ENCODE peak calls at places on chromosomes 13 and 19, in seven cellular contexts. M, F, U, T, Q, C and D are unnamed samples.

GRCh38 chr13:79501538-79502232 is 20.7 kb downstream of the NDFIP2 start:
- DNase-seq in M (no peak), F (no peak), U (no peak), T (no peak), Q (no peak), C (no peak), D (no peak)

GRCh38 chr13:50078512-50079277 is 63.5 kb downstream of the KCNRG start:
- DNase-seq in M (no peak), F (no peak), U (no peak), T (no peak), Q (no peak), C (no peak), D (no peak)

GRCh38 chr13:102028198-102028597 is 373.6 kb downstream of the FGF14 start:
- DNase-seq in M (no peak), F (no peak), U (no peak), T (no peak), Q (no peak), C (no peak), D (no peak)

GRCh38 chr19:347946-348861 is 3.6 kb upstream of the MIER2 start:
- DNase-seq in M (no peak), F (no peak), U (no peak), T (no peak), Q (no peak), C (peak; percentile 57), D (no peak)

GRCh38 chr13:35455022-35455421 is 21.5 kb downstream of the MAB21L1 start:
- DNase-seq in M (no peak), F (no peak), U (no peak), T (no peak), Q (no peak), C (no peak), D (no peak)

GRCh38 chr19:1340681-1341469 is 42.8 kb upstream of the NDUFS7 start:
- DNase-seq in M (no peak), F (no peak), U (no peak), T (no peak), Q (no peak), C (no peak), D (peak; percentile 56)

GRCh38 chr13:20351279-20352022 is 119.3 kb upstream of the GJB6 start:
- DNase-seq in M (no peak), F (no peak), U (no peak), T (no peak), Q (no peak), C (no peak), D (no peak)

GRCh38 chr13:42969558-42970172 is 22.4 kb downstream of the EPSTI1 start:
- DNase-seq in M (peak; percentile 84), F (peak; percentile 42), U (no peak), T (no peak), Q (peak; percentile 63), C (peak; percentile 63), D (no peak)

GRCh38 chr19:46875234-46875633 is 14.4 kb downstream of the ARHGAP35 start:
- DNase-seq in M (no peak), F (no peak), U (no peak), T (no peak), Q (no peak), C (no peak), D (no peak)

GRCh38 chr19:7480222-7480974 is 8.4 kb downstream of the PEX11G start:
- DNase-seq in M (peak; percentile 32), F (no peak), U (no peak), T (no peak), Q (peak; percentile 44), C (no peak), D (no peak)

GRCh38 chr19:9309974-9310446 is 372 bp upstream of the ZNF699 start:
- DNase-seq in M (peak; percentile 92), F (peak; percentile 91), U (peak; percentile 88), T (no peak), Q (peak; percentile 94), C (no peak), D (peak; percentile 70)

GRCh38 chr13:28630864-28631263 is 28.1 kb upstream of the POMP start:
- DNase-seq in M (no peak), F (no peak), U (no peak), T (no peak), Q (no peak), C (no peak), D (no peak)

GRCh38 chr19:13459351-13459750 is 46.9 kb downstream of the CACNA1A start:
- DNase-seq in M (no peak), F (no peak), U (no peak), T (no peak), Q (no peak), C (no peak), D (no peak)

GRCh38 chr19:37654525-37654832 is 786 bp downstream of the ZFP30 start:
- DNase-seq in M (no peak), F (no peak), U (no peak), T (no peak), Q (no peak), C (no peak), D (peak; percentile 30)

GRCh38 chr13:101449971-101450748 is 2.3 kb upstream of the ITGBL1 start:
- DNase-seq in M (no peak), F (peak; percentile 42), U (no peak), T (no peak), Q (no peak), C (no peak), D (no peak)

GRCh38 chr13:54975676-54976075 is 1947.1 kb downstream of the OLFM4 start:
- DNase-seq in M (no peak), F (no peak), U (no peak), T (no peak), Q (no peak), C (no peak), D (no peak)

GRCh38 chr19:31144471-31144870 is 204.8 kb downstream of the TSHZ3 start:
- DNase-seq in M (no peak), F (no peak), U (no peak), T (no peak), Q (no peak), C (no peak), D (no peak)

GRCh38 chr13:51612867-51613266 is 28.6 kb downstream of the WDFY2 start:
- DNase-seq in M (no peak), F (no peak), U (no peak), T (no peak), Q (no peak), C (no peak), D (no peak)

GRCh38 chr13:26445092-26445491 is 112.4 kb upstream of the WASF3 start:
- DNase-seq in M (no peak), F (no peak), U (no peak), T (no peak), Q (no peak), C (no peak), D (no peak)

GRCh38 chr13:26436914-26437313 is 120.6 kb upstream of the WASF3 start:
- DNase-seq in M (no peak), F (no peak), U (no peak), T (no peak), Q (no peak), C (no peak), D (no peak)

GRCh38 chr13:26440111-26440510 is 117.4 kb upstream of the WASF3 start:
- DNase-seq in M (no peak), F (no peak), U (no peak), T (no peak), Q (no peak), C (no peak), D (no peak)

GRCh38 chr13:26446751-26447150 is 110.7 kb upstream of the WASF3 start:
- DNase-seq in M (no peak), F (no peak), U (no peak), T (no peak), Q (no peak), C (no peak), D (no peak)

GRCh38 chr13:26442541-26442940 is 114.9 kb upstream of the WASF3 start:
- DNase-seq in M (no peak), F (no peak), U (no peak), T (no peak), Q (no peak), C (no peak), D (peak; percentile 21)
- TF ChIP-seq JUND in M (no peak), F (no peak), U (no peak), T (no peak), Q (no peak), C (no peak), D (no peak)

GRCh38 chr19:22622901-22623840 is 11.0 kb upstream of the ZNF492 start:
- DNase-seq in M (peak; percentile 83), F (no peak), U (no peak), T (no peak), Q (no peak), C (no peak), D (no peak)
- TF ChIP-seq JUND in M (no peak), F (no peak), U (no peak), T (no peak), Q (no peak), C (no peak), D (no peak)

GRCh38 chr19:19964416-19964815 is 63.7 kb downstream of the ZNF93 start:
- DNase-seq in M (no peak), F (no peak), U (no peak), T (no peak), Q (no peak), C (no peak), D (no peak)

GRCh38 chr19:19966862-19967261 is 66.1 kb downstream of the ZNF93 start:
- DNase-seq in M (no peak), F (no peak), U (no peak), T (no peak), Q (no peak), C (no peak), D (no peak)
- TF ChIP-seq JUND in M (no peak), F (no peak), U (no peak), T (no peak), Q (no peak), C (no peak), D (no peak)

GRCh38 chr19:3365447-3366103 is 808 bp upstream of the NFIC start:
- DNase-seq in M (peak; percentile 82), F (peak; percentile 40), U (no peak), T (no peak), Q (no peak), C (no peak), D (no peak)

GRCh38 chr19:3365093-3365446 is 1.3 kb upstream of the NFIC start:
- DNase-seq in M (no peak), F (no peak), U (no peak), T (no peak), Q (no peak), C (no peak), D (no peak)

GRCh38 chr19:3366761-3367571 is 583 bp downstream of the NFIC start:
- DNase-seq in M (peak; percentile 86), F (no peak), U (no peak), T (no peak), Q (peak; percentile 81), C (no peak), D (no peak)

GRCh38 chr19:3367572-3368440 is 1.4 kb downstream of the NFIC start:
- DNase-seq in M (peak; percentile 56), F (no peak), U (no peak), T (no peak), Q (peak; percentile 50), C (no peak), D (no peak)

DNA sequence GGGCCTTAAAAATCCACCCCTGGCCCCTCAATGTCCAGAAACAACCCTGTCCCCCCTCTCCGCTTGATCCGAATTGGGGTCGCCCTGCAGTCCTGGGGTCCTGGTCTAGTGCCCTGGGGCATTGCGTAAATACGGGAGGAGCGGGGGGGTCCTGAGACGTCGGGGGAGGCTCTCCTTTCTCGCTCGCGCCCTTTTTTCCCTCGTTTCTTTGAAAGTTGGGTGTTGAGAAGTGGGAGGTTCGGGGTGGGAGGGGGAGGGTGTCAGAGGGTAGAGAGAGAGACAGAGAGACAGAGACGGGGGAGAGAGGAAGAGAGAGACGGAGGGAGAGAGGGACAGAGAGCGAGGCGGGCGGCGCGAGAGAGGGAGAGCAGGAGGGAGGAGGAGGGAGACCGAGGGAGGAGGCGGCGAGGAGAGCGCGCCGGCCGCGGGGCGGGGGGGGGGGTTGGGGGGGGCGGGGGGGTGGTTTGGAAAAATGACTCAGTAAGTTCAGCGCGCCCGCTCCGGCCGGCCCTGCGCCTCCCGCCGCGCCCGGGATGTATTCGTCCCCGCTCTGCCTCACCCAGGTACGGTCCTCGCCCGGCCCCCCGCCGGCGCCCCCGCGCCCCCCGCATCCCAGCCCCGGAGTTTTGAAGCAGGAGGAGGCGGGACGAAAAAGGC is at the start of gene NFIC:
- DNase-seq in M (peak; percentile 84), F (peak; percentile 51), U (no peak), T (no peak), Q (peak; percentile 92), C (no peak), D (no peak)
- TF ChIP-seq JUND in M (no peak), F (no peak), U (no peak), T (no peak), Q (no peak), C (no peak), D (no peak)